ENCODE peak calls at places on chromosomes 16 and 17, in ten cellular contexts. H is GM19239; U is HFFc6; W is stimulated activated CD8-positive, alpha-beta memory T cell treated with anti-CD3 and anti-CD28 coated beads, Interleukin-12 subunit alpha, Interleukin-12 subunit beta, amount 100 ng/mL, for 1 hour; K is HTR-8/SVneo; S is activated CD4-positive, alpha-beta T cell treated with anti-CD3 and anti-CD28 coated beads for 36 hours; C is NCI-H748 treated with DMSO at 0.1 percent for 48 hours; F is activated naive CD4-positive, alpha-beta T cell treated with Interleukin-2 at 50 U/mL for 16 hours; N is CD8-positive, alpha-beta memory T cell; L is lower lobe of right lung. O is an unnamed sample.

GRCh38 chr16:68344252-68344651 is 33.4 kb downstream of the PRMT7 start:
- DNase-seq in C (no peak), S (no peak), L (no peak), H (no peak), W (no peak), K (no peak), F (no peak), U (no peak), N (no peak), O (no peak)

GRCh38 chr16:11089504-11090124 is 145.2 kb downstream of the CLEC16A start:
- DNase-seq in F (no peak), N (no peak), W (no peak), H (no peak), L (peak; percentile 67), K (no peak), C (no peak), S (no peak), U (no peak), O (no peak)

GRCh38 chr17:37821025-37821713 is 76.3 kb upstream of the HNF1B start:
- DNase-seq in F (no peak), S (no peak), L (no peak), C (no peak), U (peak; percentile 25), N (no peak), W (no peak), H (no peak), K (no peak), O (no peak)

GRCh38 chr17:61409301-61410099 is 9.9 kb downstream of the TBX2 start:
- DNase-seq in C (no peak), L (peak; percentile 63), F (peak; percentile 38), K (no peak), S (peak; percentile 62), N (no peak), W (no peak), U (no peak), H (peak; percentile 41), O (peak; percentile 83)

GRCh38 chr16:1331712-1332617 is 1.5 kb upstream of the BAIAP3 start:
- DNase-seq in F (peak; percentile 36), N (peak; percentile 68), W (peak; percentile 33), C (peak; percentile 82), H (peak; percentile 96), S (peak; percentile 58), K (peak; percentile 48), L (peak; percentile 89), U (peak; percentile 50), O (no peak)

GRCh38 chr17:57487552-57487951 is 231.2 kb downstream of the MSI2 start:
- DNase-seq in W (no peak), H (no peak), S (no peak), U (no peak), F (no peak), C (no peak), N (no peak), L (no peak), K (no peak), O (no peak)

GRCh38 chr16:24203675-24204074 is 52.5 kb upstream of the CACNG3 start:
- DNase-seq in L (no peak), U (no peak), K (no peak), C (no peak), S (no peak), H (no peak), N (no peak), W (no peak), F (no peak), O (no peak)

GRCh38 chr16:27718136-27718766 is 168.3 kb downstream of the KATNIP start:
- DNase-seq in K (no peak), N (no peak), U (no peak), H (no peak), C (no peak), F (no peak), W (no peak), S (no peak), L (no peak), O (no peak)

GRCh38 chr17:82937411-82938371 is 97.9 kb upstream of the ZNF750 start:
- DNase-seq in H (no peak), K (no peak), N (no peak), S (no peak), F (no peak), C (no peak), W (no peak), U (no peak), L (peak; percentile 44), O (no peak)

GRCh38 chr16:51113254-51114125 is 37.6 kb downstream of the SALL1 start:
- DNase-seq in W (no peak), C (no peak), H (no peak), F (no peak), K (no peak), L (no peak), S (peak; percentile 5), N (no peak), U (no peak), O (no peak)

GRCh38 chr17:80261159-80261894 is 675 bp downstream of the RNF213 start:
- DNase-seq in C (peak; percentile 43), L (peak; percentile 71), K (peak; percentile 58), N (peak; percentile 73), H (no peak), U (peak; percentile 53), F (peak; percentile 65), S (peak; percentile 84), W (peak; percentile 39), O (no peak)

GRCh38 chr16:55576369-55576768 is 9.9 kb downstream of the CAPNS2 start:
- DNase-seq in W (no peak), S (no peak), F (no peak), H (no peak), U (no peak), K (no peak), N (no peak), L (no peak), C (no peak), O (no peak)

GRCh38 chr17:59761385-59762021 is 54.0 kb downstream of the VMP1 start:
- DNase-seq in L (no peak), C (no peak), U (peak; percentile 60), K (no peak), F (no peak), H (no peak), S (no peak), W (no peak), N (no peak), O (no peak)

GRCh38 chr17:28807925-28808641 is 34.5 kb downstream of the FAM222B start:
- DNase-seq in S (no peak), K (peak; percentile 38), W (no peak), U (peak; percentile 86), L (no peak), H (no peak), N (no peak), C (peak; percentile 49), F (no peak), O (no peak)

GRCh38 chr16:80899804-80900592 is 95.6 kb upstream of the CDYL2 start:
- DNase-seq in F (no peak), W (no peak), H (no peak), K (peak; percentile 35), S (no peak), L (peak; percentile 68), N (no peak), U (peak; percentile 55), C (no peak), O (no peak)

GRCh38 chr16:81646561-81646960 is 132.5 kb upstream of the PLCG2 start:
- DNase-seq in C (no peak), W (no peak), H (no peak), F (no peak), K (no peak), S (no peak), U (peak; percentile 77), L (no peak), N (no peak), O (no peak)

GRCh38 chr17:40301315-40301714 is 7.7 kb upstream of the RARA start:
- DNase-seq in L (no peak), K (no peak), N (no peak), S (no peak), U (no peak), C (no peak), W (no peak), F (no peak), H (no peak), O (no peak)

GRCh38 chr16:23510154-23510914 is at the start of gene GGA2:
- DNase-seq in C (peak; percentile 71), W (peak; percentile 57), U (peak; percentile 58), H (peak; percentile 72), F (peak; percentile 83), S (peak; percentile 88), K (peak; percentile 76), N (peak; percentile 70), L (peak; percentile 88), O (peak; percentile 79)

GRCh38 chr16:31502981-31503380 is 5.2 kb downstream of the RUSF1 start:
- DNase-seq in U (peak; percentile 32), N (no peak), K (no peak), L (no peak), F (no peak), H (no peak), S (no peak), W (no peak), C (no peak), O (no peak)

GRCh38 chr17:69572747-69573146 is 158.2 kb downstream of the MAP2K6 start:
- DNase-seq in H (no peak), N (no peak), S (no peak), F (no peak), K (no peak), C (no peak), U (no peak), W (no peak), L (no peak), O (no peak)

GRCh38 chr16:19520861-19521331 is 1.0 kb downstream of the GDE1 start:
- DNase-seq in U (no peak), K (no peak), S (peak; percentile 48), H (no peak), C (no peak), F (peak; percentile 13), L (peak; percentile 43), W (no peak), N (no peak), O (no peak)

GRCh38 chr17:6994666-6995246 is 1.1 kb upstream of the ALOX12 start:
- DNase-seq in S (no peak), L (no peak), N (no peak), C (no peak), F (no peak), H (no peak), K (no peak), U (no peak), W (no peak), O (no peak)

GRCh38 chr16:5438591-5438990 is 341.0 kb upstream of the EEF2KMT start:
- DNase-seq in U (no peak), C (no peak), W (no peak), K (no peak), N (no peak), F (no peak), L (no peak), S (no peak), H (no peak), O (no peak)

GRCh38 chr17:40312131-40312731 is 3.3 kb downstream of the RARA start:
- DNase-seq in K (no peak), N (no peak), F (no peak), S (no peak), W (no peak), C (no peak), U (no peak), H (no peak), L (no peak), O (no peak)

GRCh38 chr17:11780621-11781020 is 182.4 kb downstream of the DNAH9 start:
- DNase-seq in H (no peak), K (no peak), N (no peak), U (no peak), W (no peak), F (no peak), C (no peak), S (no peak), L (no peak), O (no peak)

GRCh38 chr16:85648782-85649181 is 35.7 kb downstream of the GSE1 start:
- DNase-seq in U (no peak), N (no peak), H (no peak), K (no peak), S (peak; percentile 42), C (no peak), W (no peak), L (no peak), F (peak; percentile 24), O (no peak)

GRCh38 chr17:2050246-2050866 is 4.5 kb upstream of the HIC1 start:
- DNase-seq in F (peak; percentile 75), L (peak; percentile 78), K (no peak), C (peak; percentile 49), H (peak; percentile 59), N (peak; percentile 77), S (peak; percentile 87), W (peak; percentile 52), U (no peak), O (peak; percentile 76)